ENCODE peak calls at places on chromosome X, in four cellular contexts. C is NB4, D is ovary, M is tibial nerve. X is an unnamed sample.

GRCh38 chrX:108245462-108245861 is 153.9 kb downstream of the ATG4A start:
- DNase-seq in C (peak), D (no peak), M (no peak), X (no peak)

GRCh38 chrX:135652602-135653001 is 60.8 kb upstream of the CT45A1 start:
- DNase-seq in C (no peak), D (no peak), M (no peak), X (no peak)

GRCh38 chrX:130771230-130771629 is 131.8 kb downstream of the ENOX2 start:
- DNase-seq in C (no peak), D (no peak), M (no peak), X (no peak)

GRCh38 chrX:101410461-101410860 is 2.4 kb downstream of the HNRNPH2 start:
- DNase-seq in C (no peak), D (no peak), M (no peak), X (no peak)

GRCh38 chrX:150212672-150213480 is 150.2 kb upstream of the MAMLD1 start:
- DNase-seq in C (no peak), D (no peak), M (no peak), X (no peak)

GRCh38 chrX:12700745-12701144 is 90.5 kb upstream of the PRPS2 start:
- DNase-seq in C (no peak), D (no peak), M (no peak), X (no peak)

GRCh38 chrX:99857455-99857854 is 552.6 kb downstream of the PCDH19 start:
- DNase-seq in C (peak), D (no peak), M (no peak), X (no peak)

GRCh38 chrX:119753639-119754257 is 4.6 kb upstream of the SOWAHD start:
- DNase-seq in C (peak), D (no peak), M (peak), X (peak)

GRCh38 chrX:50204364-50204899 is at the start of gene CCNB3:
- DNase-seq in C (peak), D (peak), M (peak), X (peak)

GRCh38 chrX:146186540-146186939 is 368.9 kb downstream of the SLITRK2 start:
- DNase-seq in C (no peak), D (no peak), M (no peak), X (no peak)

GRCh38 chrX:67346667-67347066 is 197.2 kb upstream of the AR start:
- DNase-seq in C (no peak), D (no peak), M (no peak), X (no peak)

GRCh38 chrX:42096262-42096939 is 173.0 kb upstream of the CASK start:
- DNase-seq in C (no peak), D (peak), M (no peak), X (no peak)

GRCh38 chrX:22666441-22666840 is 333.3 kb upstream of the DDX53 start:
- DNase-seq in C (peak), D (no peak), M (no peak), X (peak)

GRCh38 chrX:133335027-133335426 is 80.3 kb downstream of the GPC4 start:
- DNase-seq in C (peak), D (no peak), M (peak), X (no peak)

GRCh38 chrX:54043696-54044125 is 562 bp downstream of the PHF8 start:
- DNase-seq in C (peak), D (no peak), M (peak), X (peak)

GRCh38 chrX:40975951-40976350 is 109.3 kb upstream of the USP9X start:
- DNase-seq in C (no peak), D (no peak), M (no peak), X (no peak)

GRCh38 chrX:155767101-155767878 is 113.9 kb upstream of the VAMP7 start:
- DNase-seq in C (peak), D (peak), M (peak), X (peak)

GRCh38 chrX:98607739-98608138 is 1724.0 kb downstream of the RPA4 start:
- DNase-seq in C (no peak), D (no peak), M (no peak), X (no peak)

GRCh38 chrX:103630171-103630511 is 1.4 kb downstream of the TCEAL1 start:
- DNase-seq in C (no peak), D (no peak), M (no peak), X (no peak)

GRCh38 chrX:103629295-103630170 is 758 bp downstream of the TCEAL1 start:
- DNase-seq in C (peak), D (peak), M (peak), X (peak)

GRCh38 chrX:103631145-103631544 is 2.4 kb downstream of the TCEAL1 start:
- DNase-seq in C (no peak), D (no peak), M (no peak), X (no peak)

GRCh38 chrX:103626855-103627254 is 1.9 kb upstream of the TCEAL1 start:
- DNase-seq in C (no peak), D (no peak), M (no peak), X (no peak)

DNA sequence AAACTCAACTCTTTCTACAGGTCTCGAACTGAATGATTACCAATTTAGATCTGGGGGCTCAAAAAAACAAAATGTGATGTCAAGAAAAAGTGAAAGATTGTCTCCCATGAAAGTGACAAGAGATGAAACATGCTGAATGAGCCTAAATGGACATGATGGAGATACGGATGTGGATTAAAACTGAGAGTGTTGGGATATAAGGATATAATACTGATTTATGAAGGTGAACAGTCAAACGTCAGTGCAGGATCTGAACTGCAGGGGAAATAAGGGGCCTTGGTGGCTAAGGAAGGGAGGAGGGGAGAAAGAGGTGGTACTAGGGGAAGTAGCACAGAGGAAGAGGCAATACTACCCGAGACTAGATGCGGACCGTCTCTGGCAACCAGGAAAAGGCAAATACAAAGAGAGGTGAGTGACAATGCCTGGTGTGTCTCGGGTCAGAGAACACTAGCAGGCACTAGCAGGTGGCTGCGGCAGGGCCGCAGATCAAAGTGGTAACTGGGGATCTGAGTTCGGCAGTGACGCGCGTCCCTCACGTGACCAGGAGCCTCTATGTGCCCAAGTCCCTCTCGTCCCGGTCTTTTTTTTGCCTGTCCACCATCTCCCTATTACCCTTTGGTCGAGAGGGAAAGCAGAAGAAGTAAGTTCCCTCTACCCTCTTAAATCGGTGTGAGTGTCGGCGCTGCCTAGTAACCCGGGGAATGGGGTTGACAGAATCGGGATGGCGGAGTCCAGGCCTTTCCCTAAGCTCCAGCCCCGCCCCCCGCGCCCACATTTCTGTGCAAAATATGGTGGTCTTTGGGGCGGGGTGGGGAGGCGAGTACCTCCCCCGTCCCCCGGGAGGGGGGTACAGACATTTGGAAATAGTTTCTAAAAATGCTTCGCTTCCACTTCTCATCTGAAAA is at the start of gene TCEAL1:
- DNase-seq in C (peak), D (peak), M (peak), X (peak)
- TF ChIP-seq POLR2A in C (no peak), D (peak), M (peak), X (no peak)

DNA sequence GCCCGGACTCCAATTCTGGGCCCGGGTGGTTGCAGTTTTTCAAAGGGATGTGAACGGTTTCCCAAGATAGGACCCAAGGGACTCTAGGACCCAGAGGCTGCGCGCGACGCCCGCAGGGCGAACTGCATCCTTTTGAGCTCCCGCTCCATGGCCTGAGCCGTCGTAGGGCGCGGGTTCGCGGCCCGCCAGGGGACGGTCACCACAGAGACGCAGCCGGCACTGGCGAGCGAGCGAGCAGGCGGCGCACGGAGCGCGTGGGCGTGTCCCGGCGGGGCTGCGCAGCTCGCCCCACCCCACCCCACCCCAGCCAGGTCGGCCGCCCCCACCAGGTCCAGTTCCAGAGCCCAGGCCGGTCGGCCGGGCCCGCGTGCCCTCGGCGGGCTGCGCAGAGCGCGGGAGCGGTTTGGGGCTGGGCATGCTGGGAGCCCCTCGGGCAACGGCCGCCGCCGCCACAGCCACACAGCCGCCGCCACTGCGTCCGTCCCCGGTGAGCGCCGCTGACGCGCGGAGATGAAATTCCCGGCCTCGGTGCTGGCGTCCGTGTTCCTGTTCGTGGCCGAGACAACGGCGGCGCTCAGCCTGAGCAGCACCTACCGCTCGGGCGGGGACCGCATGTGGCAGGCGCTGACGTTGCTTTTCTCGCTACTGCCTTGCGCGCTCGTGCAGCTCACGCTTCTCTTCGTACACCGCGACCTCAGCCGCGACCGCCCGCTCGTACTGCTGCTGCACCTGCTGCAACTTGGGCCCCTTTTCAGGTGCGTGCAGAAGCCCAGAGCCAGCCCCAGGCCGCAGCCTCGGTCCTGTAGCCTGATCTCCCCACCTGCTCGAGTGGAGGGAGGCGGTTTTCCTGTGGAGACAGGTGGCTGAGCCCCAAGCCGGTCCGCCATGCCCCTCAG is at the start of gene XK:
- DNase-seq in C (peak), D (peak), M (no peak), X (peak)
- TF ChIP-seq POLR2A in C (peak), D (no peak), M (no peak), X (peak)

DNA sequence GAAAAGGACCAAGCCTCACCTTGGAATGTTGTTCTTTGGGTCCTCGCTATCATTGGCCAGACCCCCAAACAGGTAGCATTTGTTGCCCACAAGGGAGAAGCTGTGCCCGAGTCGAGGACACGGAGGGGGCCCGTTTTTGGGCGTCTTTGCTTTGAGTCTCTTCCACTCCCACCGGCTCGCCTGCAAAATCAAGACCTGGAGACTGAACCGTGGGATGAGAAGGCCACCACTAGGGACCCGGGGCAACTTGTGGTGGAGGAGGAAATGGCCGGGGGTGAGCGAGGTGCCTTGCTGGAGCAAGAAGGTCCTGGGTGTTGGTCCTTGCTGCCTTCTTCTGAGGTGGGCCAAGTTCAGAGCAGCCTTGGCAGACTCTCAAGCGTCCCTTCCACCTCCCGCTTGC is 7.5 kb downstream of the HCFC1 start:
- DNase-seq in C (no peak), D (no peak), M (no peak), X (no peak)
- TF ChIP-seq POLR2A in C (no peak), D (no peak), M (no peak), X (no peak)

GRCh38 chrX:47483310-47484268 is 567 bp upstream of the ZNF41 start:
- DNase-seq in C (no peak), D (peak), M (peak), X (peak)

GRCh38 chrX:47482065-47482511 is 934 bp downstream of the ZNF41 start:
- DNase-seq in C (no peak), D (no peak), M (no peak), X (no peak)

GRCh38 chrX:47484885-47485284 is 1.9 kb upstream of the ZNF41 start:
- DNase-seq in C (peak), D (no peak), M (no peak), X (no peak)

GRCh38 chrX:47481160-47481559 is 1.9 kb downstream of the ZNF41 start:
- DNase-seq in C (no peak), D (no peak), M (no peak), X (no peak)

DNA sequence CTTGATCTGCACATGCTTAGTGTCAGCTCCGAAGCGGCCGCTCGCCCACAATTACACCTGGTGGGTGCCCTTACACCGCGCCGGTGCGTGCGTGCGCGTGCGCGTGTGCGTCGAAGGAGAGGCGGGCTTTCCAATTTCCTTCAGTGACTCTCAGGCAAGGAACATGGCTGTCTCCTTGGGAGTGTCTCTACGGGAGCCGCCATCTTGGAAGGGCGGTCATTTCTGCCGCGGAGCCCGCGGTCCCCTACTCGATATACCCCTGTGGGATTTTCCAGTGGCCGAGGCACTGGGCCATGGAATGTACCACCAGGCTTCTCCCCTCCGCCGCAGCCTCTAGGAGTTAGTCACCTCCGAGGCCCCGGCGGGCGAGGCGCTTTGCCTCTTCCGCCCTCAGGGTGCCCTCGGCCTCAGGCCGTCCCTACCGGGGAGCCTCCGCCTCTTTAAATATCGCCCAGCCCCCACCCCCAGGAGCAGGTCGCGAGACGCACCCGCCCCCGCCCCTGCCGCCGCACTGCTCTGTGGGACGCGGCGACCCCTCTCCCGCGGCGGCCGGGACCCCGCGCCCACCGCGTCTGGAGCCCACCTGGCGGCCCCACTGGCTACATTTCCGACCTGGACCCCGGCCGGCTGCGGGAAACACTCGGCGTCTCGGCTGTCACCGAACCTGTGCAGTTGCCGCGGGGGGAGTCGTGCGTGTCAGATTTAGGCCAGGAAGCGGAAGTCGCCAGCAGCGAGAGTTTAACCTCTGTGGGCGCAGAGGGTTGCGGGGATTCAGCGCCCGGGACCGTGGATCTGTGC is at the start of gene ZNF41:
- DNase-seq in C (peak), D (peak), M (peak), X (peak)
- TF ChIP-seq POLR2A in C (peak), D (no peak), M (no peak), X (peak)

GRCh38 chrX:110002300-110003166 is at the start of gene TMEM164:
- DNase-seq in C (peak), D (peak), M (peak), X (peak)

GRCh38 chrX:110001702-110002299 is 1.1 kb upstream of the TMEM164 start:
- DNase-seq in C (peak), D (no peak), M (no peak), X (no peak)

GRCh38 chrX:110004210-110004609 is 1.3 kb downstream of the TMEM164 start:
- DNase-seq in C (no peak), D (peak), M (no peak), X (no peak)

GRCh38 chrX:110004970-110005369 is 2.1 kb downstream of the TMEM164 start:
- DNase-seq in C (no peak), D (no peak), M (no peak), X (no peak)

GRCh38 chrX:110003167-110004156 is 548 bp downstream of the TMEM164 start:
- DNase-seq in C (peak), D (peak), M (no peak), X (peak)
- TF ChIP-seq POLR2A in C (no peak), D (no peak), M (no peak), X (no peak)

GRCh38 chrX:106802063-106802387 is 448 bp upstream of the TBC1D8B start:
- DNase-seq in C (no peak), D (no peak), M (no peak), X (no peak)

GRCh38 chrX:106802388-106803275 is at the start of gene TBC1D8B:
- DNase-seq in C (peak), D (peak), M (peak), X (peak)
- TF ChIP-seq POLR2A in C (no peak), D (peak), M (peak), X (peak)

DNA sequence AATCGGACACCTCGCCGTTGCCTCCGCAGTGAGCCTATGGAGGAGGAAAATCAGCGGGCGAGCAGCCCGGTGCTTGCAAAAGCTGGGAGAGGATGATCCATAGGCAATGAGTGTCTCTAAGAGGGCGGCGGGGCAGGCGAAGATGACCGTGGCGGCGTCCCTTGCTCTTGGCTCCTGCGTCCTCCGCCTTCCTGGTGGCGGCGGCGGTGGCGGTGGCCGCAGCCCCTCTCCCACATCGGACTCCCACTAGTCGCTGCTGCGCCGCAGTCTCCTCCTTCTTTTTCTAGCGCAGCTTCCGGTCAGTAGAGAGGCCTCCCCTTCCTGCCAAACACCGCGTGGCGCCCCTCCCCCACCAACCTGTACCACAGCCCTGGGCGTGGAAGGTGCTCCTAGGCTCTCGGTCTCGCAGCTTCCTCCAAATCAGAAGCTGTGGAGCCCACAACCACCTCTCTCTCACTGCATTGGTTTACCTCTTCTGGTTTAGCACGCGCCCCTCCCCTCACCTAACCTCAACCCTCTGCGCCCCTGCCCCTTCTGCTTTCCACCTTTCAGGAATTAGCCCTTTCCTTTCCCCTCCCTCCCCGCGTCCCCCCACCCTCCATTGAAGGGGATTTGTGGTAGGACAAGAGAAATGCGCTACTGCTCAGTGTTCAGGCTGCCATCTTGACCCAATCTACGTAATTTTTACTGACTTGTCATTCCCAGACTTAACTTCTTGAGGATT is at the start of gene SPIN3:
- DNase-seq in C (peak), D (peak), M (peak), X (peak)
- TF ChIP-seq POLR2A in C (no peak), D (peak), M (no peak), X (no peak)

GRCh38 chrX:81201692-81202412 is at the start of the genes HMGN5 and SH3BGRL:
- DNase-seq in C (peak), D (peak), M (peak), X (peak)
- TF ChIP-seq POLR2A in C (peak), D (no peak), M (no peak), X (peak)

DNA sequence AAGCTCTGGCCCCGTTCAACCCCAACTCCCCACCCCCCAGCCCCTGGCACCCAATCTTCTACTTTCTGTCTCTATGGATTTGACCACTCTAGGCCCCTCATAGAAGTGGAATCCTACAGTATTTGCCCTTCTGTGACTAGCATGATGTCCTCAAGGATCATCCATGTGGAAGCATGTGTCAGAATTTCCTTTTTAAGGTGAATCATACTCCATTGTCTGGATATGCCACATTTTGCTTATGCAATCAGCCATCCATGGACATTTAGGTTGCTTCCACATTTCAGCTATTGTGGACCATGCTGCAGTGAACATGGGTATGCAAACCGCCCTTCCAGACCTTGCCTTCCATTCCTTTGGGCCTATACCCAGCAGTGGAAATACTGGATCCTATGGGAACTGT is 15.5 kb downstream of the CCNQ start:
- DNase-seq in C (no peak), D (no peak), M (no peak), X (no peak)
- TF ChIP-seq POLR2A in C (no peak), D (no peak), M (no peak), X (no peak)

X was measured in erythroblast.